ENCODE peak calls at places on chromosomes 16 and 17, in six cellular contexts. Z, L, K, I, H and V are unnamed samples.

GRCh38 chr16:88287219-88287618 is 95.5 kb upstream of the ZNF469 start:
- DNase-seq in L (peak), Z (no peak), I (peak), H (peak), K (no peak), V (peak)

GRCh38 chr17:73119631-73120030 is 27.1 kb upstream of the SLC39A11 start:
- DNase-seq in K (no peak), L (no peak), Z (no peak), I (no peak), H (no peak), V (no peak)

GRCh38 chr17:10920511-10920910 is 82.6 kb upstream of the PIRT start:
- DNase-seq in L (no peak), Z (no peak), H (no peak), K (no peak), I (no peak), V (no peak)

GRCh38 chr17:80667462-80668277 is 123.0 kb downstream of the RPTOR start:
- DNase-seq in Z (peak), H (no peak), I (peak), L (no peak), K (no peak), V (no peak)

GRCh38 chr16:78705694-78706093 is 606.2 kb downstream of the WWOX start:
- DNase-seq in I (peak), K (no peak), Z (no peak), L (peak), H (no peak), V (peak)

GRCh38 chr16:870856-871561 is 70.5 kb upstream of the GNG13 start:
- DNase-seq in I (no peak), Z (no peak), K (peak), H (no peak), L (no peak), V (no peak)

GRCh38 chr17:42153919-42154491 is 784 bp downstream of the RAB5C start:
- DNase-seq in Z (no peak), I (peak), L (peak), H (no peak), K (no peak), V (peak)

GRCh38 chr16:8899709-8900317 is 17.7 kb downstream of the LITAFD start:
- DNase-seq in H (no peak), K (no peak), L (no peak), I (no peak), Z (no peak), V (no peak)

GRCh38 chr17:39737331-39737760 is 392 bp upstream of the GRB7 start:
- DNase-seq in H (peak), Z (no peak), L (no peak), I (peak), K (no peak), V (no peak)

GRCh38 chr17:76733618-76733957 is 3.5 kb downstream of the SRSF2 start:
- DNase-seq in K (no peak), Z (no peak), I (no peak), H (no peak), L (no peak), V (no peak)

GRCh38 chr17:17414316-17414937 is 62.4 kb upstream of the MED9 start:
- DNase-seq in I (no peak), H (no peak), L (peak), Z (no peak), K (no peak), V (peak)

GRCh38 chr17:79892457-79893236 is 53.4 kb upstream of the CBX4 start:
- DNase-seq in H (no peak), Z (peak), K (no peak), L (no peak), I (no peak), V (no peak)

GRCh38 chr17:17751996-17752821 is 71.0 kb downstream of the RAI1 start:
- DNase-seq in L (peak), I (peak), Z (peak), K (peak), H (peak), V (peak)

GRCh38 chr17:78375401-78376079 is 2.9 kb upstream of the PGS1 start:
- DNase-seq in Z (no peak), I (no peak), H (peak), K (no peak), L (peak), V (peak)

GRCh38 chr16:50438041-50438437 is 69.3 kb upstream of the BRD7 start:
- DNase-seq in Z (no peak), L (no peak), I (no peak), H (no peak), K (no peak), V (no peak)

GRCh38 chr17:55577011-55577586 is 65.8 kb upstream of the SMIM36 start:
- DNase-seq in H (no peak), I (no peak), Z (no peak), L (peak), K (peak), V (peak)

GRCh38 chr16:57537596-57538234 is 1.3 kb upstream of the CCDC102A start:
- DNase-seq in K (no peak), Z (no peak), I (no peak), H (peak), L (no peak), V (no peak)

GRCh38 chr17:10420811-10421210 is 939 bp downstream of the MYH8 start:
- DNase-seq in L (no peak), H (no peak), K (no peak), Z (no peak), I (no peak), V (no peak)

GRCh38 chr16:23137256-23137655 is 12.0 kb downstream of the USP31 start:
- DNase-seq in L (no peak), I (no peak), K (no peak), H (no peak), Z (no peak), V (no peak)

GRCh38 chr16:51762081-51762995 is 611.3 kb upstream of the SALL1 start:
- DNase-seq in L (peak), K (peak), Z (peak), H (peak), I (peak), V (peak)

GRCh38 chr17:78716814-78717393 is 65.2 kb downstream of the CYTH1 start:
- DNase-seq in H (peak), Z (peak), K (peak), I (no peak), L (peak), V (peak)

GRCh38 chr17:51298508-51299371 is 38.4 kb downstream of the UTP18 start:
- DNase-seq in L (peak), I (peak), K (no peak), Z (no peak), H (no peak), V (peak)

GRCh38 chr17:9959377-9959981 is 54.4 kb upstream of the RCVRN start:
- DNase-seq in L (peak), K (no peak), H (no peak), I (peak), Z (no peak), V (peak)

GRCh38 chr17:73027130-73027741 is 65.3 kb downstream of the SLC39A11 start:
- DNase-seq in H (no peak), I (no peak), L (peak), Z (no peak), K (no peak), V (peak)

GRCh38 chr17:10226930-10227695 is 28.7 kb upstream of the GAS7 start:
- DNase-seq in L (peak), H (peak), Z (peak), K (peak), I (peak), V (peak)

GRCh38 chr16:14374451-14375131 is 255.5 kb downstream of the PARN start:
- DNase-seq in K (no peak), I (no peak), Z (no peak), H (no peak), L (no peak), V (no peak)

GRCh38 chr16:68512183-68512582 is 26.9 kb upstream of the ZFP90 start:
- DNase-seq in Z (no peak), L (no peak), K (no peak), I (no peak), H (no peak), V (no peak)

GRCh38 chr17:7840875-7841274 is 6.9 kb downstream of the KDM6B start:
- DNase-seq in K (no peak), Z (no peak), L (no peak), H (no peak), I (no peak), V (no peak)

GRCh38 chr17:7839199-7839889 is 5.3 kb downstream of the KDM6B start:
- DNase-seq in L (no peak), H (no peak), K (no peak), I (peak), Z (peak), V (no peak)

GRCh38 chr17:7841309-7841621 is 7.2 kb downstream of the KDM6B start:
- DNase-seq in H (no peak), L (no peak), K (no peak), I (no peak), Z (no peak), V (no peak)

GRCh38 chr17:7839890-7840260 is 5.9 kb downstream of the KDM6B start:
- DNase-seq in I (no peak), H (no peak), K (no peak), Z (peak), L (peak), V (no peak)

GRCh38 chr17:7840441-7840840 is 6.4 kb downstream of the KDM6B start:
- DNase-seq in Z (no peak), L (no peak), K (no peak), I (no peak), H (no peak), V (no peak)
- H3K4me3 ChIP-seq in Z (no peak), L (peak), K (no peak), I (no peak), H (no peak), V (no peak)

GRCh38 chr17:75518983-75519540 is 2.7 kb downstream of the TSEN54 start:
- DNase-seq in I (no peak), H (no peak), L (no peak), Z (no peak), K (no peak), V (no peak)
- TF ChIP-seq CTCF in I (no peak), H (no peak), L (no peak), Z (no peak), K (no peak), V (no peak)

GRCh38 chr16:20398603-20399002 is 5.9 kb downstream of the PDILT start:
- DNase-seq in K (no peak), Z (no peak), I (no peak), L (no peak), H (no peak), V (no peak)

GRCh38 chr16:20397468-20398074 is 7.0 kb downstream of the PDILT start:
- DNase-seq in Z (no peak), L (no peak), I (no peak), H (no peak), K (no peak), V (no peak)

GRCh38 chr16:20396846-20397467 is 7.6 kb downstream of the PDILT start:
- DNase-seq in H (no peak), I (no peak), Z (no peak), K (no peak), L (no peak), V (no peak)

GRCh38 chr16:20401066-20401465 is 3.5 kb downstream of the PDILT start:
- DNase-seq in Z (no peak), I (no peak), K (no peak), H (no peak), L (no peak), V (no peak)

GRCh38 chr16:20399185-20399584 is 5.4 kb downstream of the PDILT start:
- DNase-seq in Z (no peak), I (no peak), L (no peak), H (no peak), K (no peak), V (no peak)
- H3K4me3 ChIP-seq in Z (no peak), I (no peak), L (no peak), H (no peak), K (no peak), V (no peak)

DNA sequence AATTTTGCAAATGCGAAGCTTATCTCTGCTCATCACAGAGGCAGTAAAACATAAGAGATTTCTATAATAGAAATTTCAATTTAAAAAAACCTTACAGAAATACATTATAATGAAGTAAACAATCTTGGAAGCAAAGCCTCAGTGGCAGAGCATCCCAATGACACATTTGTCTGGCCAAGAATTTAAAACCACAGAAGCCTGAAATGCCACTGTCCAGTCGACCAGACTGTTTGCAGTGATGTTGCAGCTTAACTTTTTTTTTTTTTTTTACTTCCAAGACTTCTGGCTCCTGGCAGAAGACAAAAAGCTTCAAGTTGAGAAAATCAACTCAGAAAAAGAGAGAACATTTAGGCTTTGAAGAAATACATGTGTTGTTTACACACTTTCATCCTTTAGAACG is 205.6 kb upstream of the MON1B start:
- DNase-seq in K (no peak), Z (no peak), L (no peak), I (no peak), H (no peak), V (no peak)
- TF ChIP-seq CTCF in K (no peak), Z (no peak), L (no peak), I (no peak), H (no peak), V (no peak)

GRCh38 chr17:36641331-36641876 is 40.0 kb downstream of the MRM1 start:
- DNase-seq in K (no peak), I (no peak), H (no peak), L (no peak), Z (no peak), V (no peak)
- H3K4me3 ChIP-seq in K (peak), I (peak), H (no peak), L (no peak), Z (no peak), V (peak)

DNA sequence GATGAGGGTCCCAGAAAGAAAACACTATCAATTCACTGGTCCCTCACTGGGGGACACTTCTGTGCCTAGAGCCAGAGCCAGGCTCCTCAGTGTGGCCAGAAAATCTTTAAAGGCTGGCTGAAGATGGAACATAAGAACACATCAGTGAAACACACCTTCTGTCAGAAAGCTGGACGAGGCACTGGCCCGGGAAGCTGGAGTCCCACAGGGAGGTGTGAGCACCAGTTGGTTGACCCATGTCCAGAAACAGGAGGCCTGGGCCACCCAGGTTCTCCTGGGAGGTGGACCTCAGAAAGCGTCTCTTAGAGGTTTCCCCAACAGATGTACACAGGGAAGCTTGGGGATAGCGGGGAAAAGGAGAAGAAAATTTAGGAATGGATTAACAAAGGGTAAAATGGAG is 56.2 kb upstream of the ALDH3A2 start:
- DNase-seq in Z (no peak), L (no peak), K (no peak), H (no peak), I (no peak), V (no peak)
- TF ChIP-seq CTCF in Z (no peak), L (no peak), K (no peak), H (no peak), I (no peak), V (no peak)